ENCODE peak calls at places on chromosomes 4 and X, in six cellular contexts. D is K562; K is GM23338; I is brain microvascular endothelial cell; V is PC-9; R is effector memory CD4-positive, alpha-beta T cell. Y is an unnamed sample.
A peak's percentile ranks its signal among the peaks of the same experiment; 100 is the strongest.

GRCh38 chr4:41029098-41029497 is 185.2 kb downstream of the APBB2 start:
- DNase-seq in D (no peak), K (no peak), I (no peak), V (no peak), R (no peak), Y (no peak)

GRCh38 chrX:109987884-109988283 is 15.0 kb upstream of the TMEM164 start:
- DNase-seq in D (no peak), K (no peak), I (peak; percentile 20), V (no peak), R (no peak), Y (no peak)

GRCh38 chr4:1780435-1780834 is 12.7 kb upstream of the FGFR3 start:
- DNase-seq in D (no peak), K (no peak), I (no peak), V (no peak), R (no peak), Y (no peak)

GRCh38 chr4:182306792-182307507 is 63.7 kb downstream of the TENM3 start:
- DNase-seq in D (no peak), K (no peak), I (no peak), V (no peak), R (no peak), Y (no peak)

GRCh38 chr4:184752496-184753275 is 18.8 kb upstream of the CENPU start:
- DNase-seq in D (no peak), K (no peak), I (no peak), V (no peak), R (no peak), Y (no peak)

GRCh38 chr4:85708468-85708867 is 233.5 kb downstream of the ARHGAP24 start:
- DNase-seq in D (no peak), K (peak; percentile 16), I (no peak), V (no peak), R (no peak), Y (no peak)

GRCh38 chrX:71216446-71216845 is 6.6 kb upstream of the GJB1 start:
- DNase-seq in D (no peak), K (no peak), I (no peak), V (no peak), R (no peak), Y (no peak)

GRCh38 chr4:151409470-151410313 is 716 bp downstream of the FHIP1A start:
- DNase-seq in D (peak; percentile 10), K (peak; percentile 74), I (no peak), V (peak; percentile 60), R (no peak), Y (peak; percentile 85)

GRCh38 chr4:151698213-151698612 is 62.6 kb downstream of the GATB start:
- DNase-seq in D (no peak), K (no peak), I (no peak), V (no peak), R (no peak), Y (no peak)

GRCh38 chrX:84724576-84724975 is 222.3 kb upstream of the HDX start:
- DNase-seq in D (no peak), K (no peak), I (no peak), V (no peak), R (no peak), Y (no peak)

GRCh38 chr4:126530996-126531585 is 1101.7 kb upstream of the INTU start:
- DNase-seq in D (no peak), K (no peak), I (no peak), V (no peak), R (no peak), Y (no peak)

GRCh38 chr4:152021788-152022438 is 261.1 kb upstream of the GATB start:
- DNase-seq in D (no peak), K (no peak), I (no peak), V (no peak), R (no peak), Y (no peak)

GRCh38 chr4:133800966-133801365 is 400.6 kb downstream of the PABPC4L start:
- DNase-seq in D (no peak), K (no peak), I (no peak), V (no peak), R (no peak), Y (no peak)

GRCh38 chr4:118012142-118012541 is 22.1 kb upstream of the NDST3 start:
- DNase-seq in D (no peak), K (peak; percentile 22), I (no peak), V (no peak), R (no peak), Y (no peak)

GRCh38 chrX:11678174-11678573 is 12.5 kb upstream of the ARHGAP6 start:
- DNase-seq in D (no peak), K (peak; percentile 13), I (no peak), V (no peak), R (no peak), Y (no peak)

GRCh38 chrX:41596586-41596985 is 92.2 kb upstream of the GPR34 start:
- DNase-seq in D (no peak), K (no peak), I (peak; percentile 36), V (no peak), R (no peak), Y (no peak)

GRCh38 chr4:182242793-182243192 is 409 bp upstream of the TENM3 start:
- DNase-seq in D (no peak), K (no peak), I (peak; percentile 75), V (no peak), R (no peak), Y (peak; percentile 82)

GRCh38 chr4:159160242-159160641 is 57.4 kb downstream of the RAPGEF2 start:
- DNase-seq in D (no peak), K (no peak), I (no peak), V (no peak), R (no peak), Y (no peak)

GRCh38 chr4:71691416-71692073 is 92.3 kb downstream of the GC start:
- DNase-seq in D (no peak), K (no peak), I (no peak), V (no peak), R (no peak), Y (no peak)
- H3K27ac ChIP-seq in D (no peak overlapping the region), K (no peak overlapping the region), I (no peak overlapping the region), V (no peak overlapping the region), R (no peak overlapping the region), Y (no peak overlapping the region)

GRCh38 chr4:65472531-65472930 is 197.8 kb downstream of the EPHA5 start:
- DNase-seq in D (no peak), K (no peak), I (no peak), V (no peak), R (no peak), Y (no peak)
- H3K27ac ChIP-seq in D (no peak overlapping the region), K (no peak overlapping the region), I (no peak overlapping the region), V (no peak overlapping the region), R (no peak overlapping the region), Y (no peak overlapping the region)

GRCh38 chrX:23790147-23790497 is 7.1 kb downstream of the SAT1 start:
- DNase-seq in D (no peak), K (no peak), I (no peak), V (no peak), R (no peak), Y (no peak)
- H3K27ac ChIP-seq in D (no peak overlapping the region), K (no peak overlapping the region), I (no peak overlapping the region), V (no peak overlapping the region), R (no peak overlapping the region), Y (no peak overlapping the region)

GRCh38 chrX:73213734-73214133 is 917 bp downstream of the NAP1L2 start:
- DNase-seq in D (no peak), K (no peak), I (no peak), V (no peak), R (no peak), Y (no peak)

GRCh38 chrX:73215263-73215662 is 612 bp upstream of the NAP1L2 start:
- DNase-seq in D (no peak), K (peak; percentile 2), I (no peak), V (no peak), R (no peak), Y (no peak)

DNA sequence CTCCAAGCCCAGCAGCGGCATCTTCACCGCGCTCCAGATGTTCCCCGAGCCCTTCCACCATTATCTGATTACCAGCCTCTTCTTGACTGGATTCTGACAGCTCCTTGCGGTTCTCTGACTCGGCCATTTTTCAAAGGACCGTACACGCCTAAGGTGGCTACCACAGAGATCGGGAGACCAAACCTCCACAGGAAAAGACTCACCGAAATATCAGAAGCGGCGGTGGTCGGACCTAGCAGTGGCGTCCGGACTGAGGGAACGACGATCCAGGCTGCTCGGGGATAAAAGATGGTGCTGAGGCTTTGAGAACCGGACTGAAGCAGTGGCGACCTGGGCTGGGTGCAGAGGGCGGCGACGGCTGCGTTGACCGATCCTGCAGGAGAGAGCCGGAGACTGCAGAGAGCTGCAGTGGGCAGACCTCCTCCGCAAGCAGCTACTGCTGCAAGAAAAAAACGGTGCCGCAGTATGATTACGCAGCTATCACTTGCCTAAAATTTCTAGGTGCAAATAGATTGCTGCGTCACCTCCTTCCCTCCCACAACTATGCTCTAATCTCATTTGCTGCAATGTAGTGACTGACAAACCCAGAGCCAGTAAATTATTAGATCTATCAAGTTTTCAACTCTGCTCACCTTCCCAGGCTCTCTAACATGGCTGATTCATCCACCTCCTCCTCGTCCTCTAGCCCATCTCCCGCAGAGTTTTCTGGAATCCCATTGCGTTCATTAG is at the start of gene NAP1L2:
- DNase-seq in D (no peak), K (peak; percentile 61), I (no peak), V (no peak), R (peak; percentile 3), Y (peak; percentile 34)
- H3K27ac ChIP-seq in D (no peak within 1 kb of the TSS), K (peak within 1 kb of the TSS; percentile 56), I (no peak within 1 kb of the TSS), V (no peak within 1 kb of the TSS), R (peak within 1 kb of the TSS; percentile 65), Y (no peak within 1 kb of the TSS)

Y was measured in osteoblast.